ENCODE peak calls at places on chromosome X, in eight cellular contexts. M is CD8-positive, alpha-beta memory T cell; J is heart left ventricle; K is endothelial cell of umbilical vein; O is right lobe of liver; Y is thyroid gland; N is kidney; X is tibial artery. D is an unnamed sample.

GRCh38 chrX:136064661-136065043 is 79.4 kb downstream of the SLC9A6 start:
- DNase-seq in Y (no peak), M (no peak), J (no peak), O (no peak), K (no peak), X (no peak), N (no peak), D (no peak)

GRCh38 chrX:149528381-149528780 is 12.4 kb upstream of the EOLA1 start:
- DNase-seq in Y (no peak), M (no peak), N (no peak), K (no peak), O (no peak), J (no peak), X (no peak), D (no peak)

GRCh38 chrX:118974908-118975671 is 672 bp downstream of the LONRF3 start:
- DNase-seq in J (no peak), O (peak; percentile 73), N (peak; percentile 84), M (peak; percentile 59), Y (peak; percentile 53), X (peak; percentile 35), K (peak; percentile 36), D (peak; percentile 54)

GRCh38 chrX:15749642-15750610 is 11.9 kb downstream of the CA5B start:
- DNase-seq in X (peak; percentile 58), N (no peak), J (no peak), K (peak; percentile 44), Y (peak; percentile 3), M (peak; percentile 53), O (no peak), D (no peak)

GRCh38 chrX:29826651-29827206 is 388.6 kb upstream of the MAGEB2 start:
- DNase-seq in K (no peak), J (no peak), M (no peak), X (no peak), N (no peak), Y (no peak), O (no peak), D (no peak)

GRCh38 chrX:44474410-44474809 is 68.2 kb downstream of the FUNDC1 start:
- DNase-seq in J (no peak), N (no peak), K (no peak), Y (no peak), X (no peak), M (no peak), O (no peak), D (no peak)

GRCh38 chrX:137401092-137401491 is 164.8 kb upstream of the ZIC3 start:
- DNase-seq in N (no peak), J (no peak), O (no peak), Y (no peak), X (no peak), K (no peak), M (no peak), D (no peak)

GRCh38 chrX:10282490-10282889 is 125.7 kb downstream of the CLCN4 start:
- DNase-seq in O (no peak), J (no peak), Y (no peak), X (no peak), K (no peak), N (no peak), M (no peak), D (no peak)

GRCh38 chrX:100070334-100070849 is 339.7 kb downstream of the PCDH19 start:
- DNase-seq in Y (no peak), M (no peak), K (no peak), N (no peak), O (no peak), J (no peak), X (no peak), D (no peak)

DNA sequence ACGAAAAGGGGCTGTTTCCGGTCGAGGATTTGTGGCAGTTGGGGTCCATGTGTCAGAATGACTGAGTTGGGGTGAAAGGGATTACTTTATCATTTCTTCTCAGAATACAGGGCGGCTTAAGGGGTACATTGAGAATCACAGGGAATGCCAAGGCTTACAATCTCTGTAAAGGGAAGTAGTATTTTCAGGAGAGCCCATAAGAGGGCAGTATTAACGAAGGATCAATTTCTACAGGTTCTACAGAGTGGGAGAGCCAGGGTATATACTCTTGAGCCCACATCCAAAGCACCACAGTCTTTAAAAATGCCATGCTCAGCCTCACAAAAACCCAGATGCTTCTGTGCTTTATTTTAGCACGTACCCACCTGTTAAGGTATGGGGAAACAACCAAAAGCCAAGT is 67.7 kb upstream of the ZXDA start:
- DNase-seq in K (no peak), M (no peak), X (no peak), J (no peak), Y (no peak), N (no peak), O (no peak), D (no peak)
- H3K27ac ChIP-seq in K (no peak overlapping the region), M (no peak overlapping the region), X (no peak overlapping the region), J (no peak overlapping the region), Y (no peak overlapping the region), N (no peak overlapping the region), O (no peak overlapping the region), D (no peak overlapping the region)

GRCh38 chrX:153158319-153158718 is 20.8 kb upstream of the MAGEA1 start:
- DNase-seq in X (no peak), N (no peak), Y (no peak), M (no peak), K (no peak), O (no peak), J (no peak), D (no peak)
- H3K4me3 ChIP-seq in X (no peak overlapping the region), N (no peak overlapping the region), Y (no peak overlapping the region), M (no peak overlapping the region), K (no peak overlapping the region), O (no peak overlapping the region), J (no peak overlapping the region), D (no peak overlapping the region)

GRCh38 chrX:148470324-148470723 is 30.1 kb upstream of the AFF2 start:
- DNase-seq in M (no peak), K (no peak), N (no peak), X (no peak), J (no peak), Y (no peak), O (no peak), D (no peak)
- H3K27ac ChIP-seq in M (no peak overlapping the region), K (no peak overlapping the region), N (no peak overlapping the region), X (no peak overlapping the region), J (no peak overlapping the region), Y (no peak overlapping the region), O (no peak overlapping the region), D (no peak overlapping the region)

GRCh38 chrX:131734621-131735020 is 190.7 kb downstream of the OR13H1 start:
- DNase-seq in Y (no peak), J (peak; percentile 80), M (peak; percentile 82), O (no peak), X (no peak), K (no peak), N (no peak), D (no peak)
- H3K4me3 ChIP-seq in Y (no peak overlapping the region), J (no peak overlapping the region), M (no peak overlapping the region), O (no peak overlapping the region), X (no peak overlapping the region), K (no peak overlapping the region), N (no peak overlapping the region), D (no peak overlapping the region)

DNA sequence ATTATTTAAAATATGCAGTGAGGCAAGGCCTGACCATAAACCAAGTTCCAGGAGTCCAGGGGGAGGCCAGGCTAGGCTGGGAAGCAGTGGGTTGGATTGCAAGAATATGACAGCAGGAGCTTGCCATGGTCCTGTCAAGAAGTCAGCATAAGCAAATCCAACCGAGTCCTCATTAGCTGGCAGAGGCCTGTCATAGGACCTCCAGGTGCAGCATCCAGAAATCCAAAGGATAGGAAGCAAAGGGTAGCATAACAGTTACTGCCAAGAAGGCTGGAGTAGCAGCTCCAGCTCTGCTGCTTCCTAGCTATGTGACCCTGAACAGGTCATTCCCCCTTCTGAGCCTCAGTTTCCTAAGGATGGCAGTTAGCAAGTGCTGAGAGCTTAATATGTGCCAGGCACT is 13.4 kb downstream of the PJA1 start:
- DNase-seq in M (no peak), N (no peak), X (no peak), Y (no peak), O (no peak), K (no peak), J (no peak), D (no peak)
- H3K27ac ChIP-seq in M (no peak overlapping the region), N (no peak overlapping the region), X (no peak overlapping the region), Y (no peak overlapping the region), O (no peak overlapping the region), K (no peak overlapping the region), J (no peak overlapping the region), D (no peak overlapping the region)

GRCh38 chrX:13661735-13662536 is 9.0 kb downstream of the TCEANC start:
- DNase-seq in K (no peak), M (no peak), O (no peak), X (no peak), J (no peak), Y (no peak), N (no peak), D (no peak)
- H3K4me3 ChIP-seq in K (no peak overlapping the region), M (no peak overlapping the region), O (no peak overlapping the region), X (peak overlapping the region; percentile 31), J (no peak overlapping the region), Y (no peak overlapping the region), N (no peak overlapping the region), D (no peak overlapping the region)

GRCh38 chrX:154431321-154431720 is 2.8 kb downstream of the ATP6AP1 start:
- DNase-seq in N (peak; percentile 49), Y (no peak), K (no peak), M (no peak), X (peak; percentile 48), O (no peak), J (peak; percentile 40), D (no peak)
- H3K27ac ChIP-seq in N (no peak overlapping the region), Y (no peak overlapping the region), K (peak overlapping the region; percentile 8), M (no peak overlapping the region), X (no peak overlapping the region), O (no peak overlapping the region), J (peak overlapping the region; percentile 35), D (no peak overlapping the region)

GRCh38 chrX:115939636-115940160 is 230.8 kb upstream of the AGTR2 start:
- DNase-seq in O (no peak), K (no peak), N (no peak), M (no peak), J (no peak), Y (no peak), X (no peak), D (no peak)
- H3K4me3 ChIP-seq in O (no peak overlapping the region), K (no peak overlapping the region), N (no peak overlapping the region), M (no peak overlapping the region), J (no peak overlapping the region), Y (no peak overlapping the region), X (no peak overlapping the region), D (no peak overlapping the region)

D was measured in gastrocnemius medialis.